ENCODE peak calls at places on chromosome 12, in seven cellular contexts. O is mesenchymal stem cell, J is breast epithelium, G is ovary, R is uterus, T is psoas muscle, L is pancreas. N is an unnamed sample.

GRCh38 chr12:100612557-100612956 is 39.1 kb downstream of the GAS2L3 start:
- DNase-seq in O (no peak), J (no peak), G (no peak), R (no peak), T (no peak), L (no peak), N (no peak)

GRCh38 chr12:106508966-106509365 is 73.8 kb upstream of the RFX4 start:
- DNase-seq in O (no peak), J (no peak), G (no peak), R (no peak), T (no peak), L (no peak), N (no peak)

GRCh38 chr12:115963030-115963480 is 314.4 kb downstream of the MED13L start:
- DNase-seq in O (peak), J (no peak), G (no peak), R (no peak), T (no peak), L (no peak), N (no peak)

GRCh38 chr12:49342066-49342913 is 4.4 kb upstream of the DNAJC22 start:
- DNase-seq in O (peak), J (no peak), G (peak), R (peak), T (peak), L (peak), N (peak)

GRCh38 chr12:102631274-102631673 is 150.9 kb upstream of the IGF1 start:
- DNase-seq in O (peak), J (no peak), G (no peak), R (no peak), T (no peak), L (no peak), N (peak)

GRCh38 chr12:77980782-77981181 is 150.1 kb downstream of the NAV3 start:
- DNase-seq in O (no peak), J (no peak), G (no peak), R (no peak), T (no peak), L (no peak), N (no peak)

GRCh38 chr12:15532364-15532977 is 210.2 kb downstream of the PTPRO start:
- DNase-seq in O (peak), J (no peak), G (no peak), R (no peak), T (no peak), L (no peak), N (no peak)

GRCh38 chr12:13116259-13116658 is 12.8 kb upstream of the GSG1 start:
- DNase-seq in O (no peak), J (peak), G (peak), R (no peak), T (no peak), L (no peak), N (no peak)

GRCh38 chr12:2615665-2616387 is 178.9 kb upstream of the FKBP4 start:
- DNase-seq in O (peak), J (no peak), G (peak), R (peak), T (no peak), L (no peak), N (peak)

GRCh38 chr12:10771132-10771733 is 31.2 kb downstream of the TAS2R7 start:
- DNase-seq in O (peak), J (no peak), G (no peak), R (no peak), T (no peak), L (no peak), N (no peak)

GRCh38 chr12:32331133-32331532 is 68.2 kb upstream of the FGD4 start:
- DNase-seq in O (peak), J (no peak), G (no peak), R (no peak), T (no peak), L (no peak), N (no peak)

GRCh38 chr12:48956279-48957140 is 777 bp downstream of the ARF3 start:
- DNase-seq in O (peak), J (peak), G (peak), R (peak), T (peak), L (no peak), N (peak)

GRCh38 chr12:50013361-50014147 is 11.7 kb downstream of the RACGAP1 start:
- DNase-seq in O (no peak), J (no peak), G (no peak), R (no peak), T (no peak), L (no peak), N (peak)

GRCh38 chr12:116604151-116604550 is 45.0 kb downstream of the MAP1LC3B2 start:
- DNase-seq in O (peak), J (peak), G (peak), R (peak), T (no peak), L (no peak), N (no peak)

GRCh38 chr12:54592316-54592715 is 3.9 kb upstream of the PPP1R1A start:
- DNase-seq in O (no peak), J (no peak), G (no peak), R (no peak), T (no peak), L (no peak), N (no peak)

GRCh38 chr12:112126000-112126431 is 656 bp downstream of the TRAFD1 start:
- DNase-seq in O (peak), J (no peak), G (no peak), R (no peak), T (no peak), L (no peak), N (no peak)

GRCh38 chr12:75389061-75389460 is 1.8 kb upstream of the GLIPR1L2 start:
- DNase-seq in O (peak), J (no peak), G (no peak), R (no peak), T (no peak), L (no peak), N (no peak)

GRCh38 chr12:113683566-113683965 is 211.9 kb upstream of the LHX5 start:
- DNase-seq in O (no peak), J (no peak), G (no peak), R (no peak), T (no peak), L (no peak), N (no peak)

GRCh38 chr12:67471810-67472209 is 176.7 kb upstream of the DYRK2 start:
- DNase-seq in O (no peak), J (no peak), G (no peak), R (peak), T (no peak), L (no peak), N (no peak)

GRCh38 chr12:14779834-14780233 is 23.4 kb downstream of the WBP11 start:
- DNase-seq in O (peak), J (no peak), G (no peak), R (no peak), T (no peak), L (no peak), N (no peak)

GRCh38 chr12:54958048-54958658 is 26.4 kb downstream of the TESPA1 start:
- DNase-seq in O (peak), J (no peak), G (no peak), R (no peak), T (no peak), L (no peak), N (peak)

GRCh38 chr12:14366211-14366762 is 805 bp downstream of the ATF7IP start:
- DNase-seq in O (no peak), J (no peak), G (no peak), R (no peak), T (no peak), L (no peak), N (no peak)

GRCh38 chr12:120102189-120103043 is 14.1 kb downstream of the RAB35 start:
- DNase-seq in O (no peak), J (no peak), G (no peak), R (no peak), T (peak), L (no peak), N (peak)

GRCh38 chr12:56581418-56582145 is 48.5 kb downstream of the BAZ2A start:
- DNase-seq in O (no peak), J (no peak), G (peak), R (no peak), T (no peak), L (no peak), N (no peak)

GRCh38 chr12:28191018-28191595 is 851 bp downstream of the CCDC91 start:
- DNase-seq in O (no peak), J (no peak), G (no peak), R (no peak), T (no peak), L (no peak), N (peak)

GRCh38 chr12:100986595-100987547 is 192.3 kb downstream of the ANO4 start:
- DNase-seq in O (peak), J (no peak), G (peak), R (no peak), T (no peak), L (no peak), N (no peak)

GRCh38 chr12:106091421-106091820 is 47.3 kb downstream of the NUAK1 start:
- DNase-seq in O (no peak), J (no peak), G (no peak), R (no peak), T (no peak), L (no peak), N (no peak)

GRCh38 chr12:115891551-115891950 is 385.9 kb downstream of the MED13L start:
- DNase-seq in O (peak), J (no peak), G (no peak), R (no peak), T (no peak), L (no peak), N (no peak)

GRCh38 chr12:124651508-124652273 is 84.3 kb upstream of the NCOR2 start:
- DNase-seq in O (peak), J (no peak), G (no peak), R (no peak), T (peak), L (no peak), N (no peak)

GRCh38 chr12:89252284-89252683 is 100.0 kb downstream of the DUSP6 start:
- DNase-seq in O (peak), J (no peak), G (no peak), R (no peak), T (no peak), L (no peak), N (no peak)

GRCh38 chr12:125888921-125889320 is 823.7 kb downstream of the AACS start:
- DNase-seq in O (no peak), J (no peak), G (no peak), R (no peak), T (no peak), L (no peak), N (no peak)

GRCh38 chr12:13472690-13473089 is 276.2 kb downstream of the EMP1 start:
- DNase-seq in O (no peak), J (no peak), G (no peak), R (no peak), T (no peak), L (no peak), N (no peak)

GRCh38 chr12:109542876-109543275 is 30.4 kb downstream of the MMAB start:
- DNase-seq in O (no peak), J (no peak), G (no peak), R (no peak), T (no peak), L (no peak), N (no peak)

GRCh38 chr12:96652870-96653269 is 163.5 kb downstream of the CFAP54 start:
- DNase-seq in O (no peak), J (no peak), G (no peak), R (no peak), T (no peak), L (no peak), N (no peak)

GRCh38 chr12:129337413-129337812 is 484.1 kb downstream of the GLT1D1 start:
- DNase-seq in O (no peak), J (no peak), G (no peak), R (no peak), T (no peak), L (no peak), N (no peak)
- H3K27ac ChIP-seq in O (no peak), J (no peak), G (no peak), R (no peak), T (no peak), L (no peak), N (no peak)

GRCh38 chr12:122880155-122880605 is 15.7 kb downstream of the VPS37B start:
- DNase-seq in O (peak), J (no peak), G (no peak), R (no peak), T (no peak), L (no peak), N (peak)
- H3K27ac ChIP-seq in O (peak), J (peak), G (no peak), R (peak), T (peak), L (no peak), N (peak)

DNA sequence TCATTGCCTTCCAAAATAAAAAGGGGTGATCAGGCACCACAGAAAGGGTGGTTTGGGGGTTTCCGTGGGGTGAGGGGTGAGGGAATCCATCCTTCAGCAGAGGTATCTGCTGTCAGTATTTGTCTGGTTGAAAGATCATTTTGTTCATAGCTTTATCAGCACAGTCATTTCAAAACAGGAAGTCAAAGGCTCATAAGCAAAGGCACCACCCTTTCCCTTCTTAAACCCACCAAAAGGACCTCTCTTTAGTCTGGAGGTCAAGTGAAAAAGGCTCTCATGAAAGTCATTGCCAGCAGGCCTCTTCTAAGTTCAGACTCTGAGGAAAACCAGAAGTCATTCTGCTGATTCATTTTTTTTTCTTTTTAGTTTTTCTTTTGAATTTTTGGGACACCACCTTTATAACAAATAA is 6.2 kb downstream of the CHST11 start:
- DNase-seq in O (peak), J (no peak), G (no peak), R (no peak), T (no peak), L (no peak), N (no peak)
- H3K27ac ChIP-seq in O (no peak), J (no peak), G (no peak), R (peak), T (no peak), L (no peak), N (no peak)

GRCh38 chr12:5577741-5578140 is 145.8 kb downstream of the NTF3 start:
- DNase-seq in O (no peak), J (no peak), G (no peak), R (no peak), T (no peak), L (no peak), N (no peak)

GRCh38 chr12:5578775-5579174 is 146.9 kb downstream of the NTF3 start:
- DNase-seq in O (no peak), J (no peak), G (no peak), R (no peak), T (no peak), L (no peak), N (no peak)

GRCh38 chr12:5576011-5576410 is 144.1 kb downstream of the NTF3 start:
- DNase-seq in O (no peak), J (no peak), G (no peak), R (no peak), T (no peak), L (no peak), N (no peak)

GRCh38 chr12:5580911-5581488 is 149.1 kb downstream of the NTF3 start:
- DNase-seq in O (no peak), J (no peak), G (no peak), R (no peak), T (no peak), L (no peak), N (no peak)

GRCh38 chr12:5577239-5577638 is 145.3 kb downstream of the NTF3 start:
- DNase-seq in O (no peak), J (no peak), G (no peak), R (no peak), T (peak), L (no peak), N (no peak)
- H3K27ac ChIP-seq in O (no peak), J (no peak), G (no peak), R (no peak), T (no peak), L (no peak), N (no peak)

GRCh38 chr12:6923003-6923732 is 4.6 kb upstream of the ATN1 start:
- DNase-seq in O (no peak), J (no peak), G (peak), R (no peak), T (no peak), L (no peak), N (peak)
- H3K27ac ChIP-seq in O (no peak), J (no peak), G (no peak), R (no peak), T (no peak), L (no peak), N (no peak)